ENCODE peak calls at places on chromosomes 13 and 19, in nine cellular contexts. U is GM12892; H is HT-29; P is activated gamma-delta T cell treated with Interleukin-2 at 50 U/mL for 16 hours; F is T-helper 2 cell treated with Interferon-gamma antibody and Interleukin-4, amounts not matched to agents 5 μg/mL and 100 μg/mL, for 36 hours; X is EH; R is WTC11; I is stimulated activated CD4-positive, alpha-beta T cell treated with anti-CD3 and anti-CD28 coated beads, Interleukin-4, amount 100 ng/mL, for 48 hours; W is AG09309. J is an unnamed sample.

GRCh38 chr13:20156711-20157110 is 4.1 kb downstream of the GJA3 start:
- DNase-seq in H (no peak), X (no peak), U (no peak), P (no peak), F (no peak), I (no peak), W (no peak), R (no peak), J (no peak)

GRCh38 chr13:45416521-45417125 is 1.6 kb downstream of the SLC25A30 start:
- DNase-seq in U (no peak), P (no peak), H (peak; percentile 28), X (no peak), I (no peak), F (no peak), W (no peak), R (no peak), J (no peak)

GRCh38 chr13:45333973-45334922 is 6.7 kb downstream of the TPT1 start:
- DNase-seq in R (no peak), X (peak; percentile 59), U (no peak), P (peak; percentile 42), H (peak; percentile 27), F (peak; percentile 47), W (no peak), I (no peak), J (peak; percentile 54)

GRCh38 chr19:1074512-1075283 is 7.7 kb downstream of the ARHGAP45 start:
- DNase-seq in I (peak; percentile 78), P (peak; percentile 99), U (peak; percentile 98), W (no peak), H (peak; percentile 74), F (peak; percentile 71), R (no peak), X (no peak), J (peak; percentile 76)

GRCh38 chr13:27679896-27680295 is 58.2 kb downstream of the POLR1D start:
- DNase-seq in H (no peak), U (no peak), I (no peak), W (no peak), R (no peak), P (no peak), X (no peak), F (no peak), J (peak; percentile 76)

GRCh38 chr13:113963376-113963775 is 10.5 kb downstream of the C13orf46 start:
- DNase-seq in P (no peak), X (no peak), H (no peak), I (no peak), F (no peak), U (no peak), W (no peak), R (no peak), J (no peak)

GRCh38 chr13:35722438-35723060 is 246.1 kb upstream of the MAB21L1 start:
- DNase-seq in H (no peak), F (no peak), W (no peak), U (no peak), I (no peak), R (no peak), X (no peak), P (no peak), J (peak; percentile 98)

GRCh38 chr13:35597451-35597850 is 121.0 kb upstream of the MAB21L1 start:
- DNase-seq in X (no peak), P (no peak), R (no peak), U (no peak), W (no peak), H (no peak), F (no peak), I (no peak), J (no peak)

GRCh38 chr19:43818500-43818899 is 8.6 kb upstream of the ZNF283 start:
- DNase-seq in H (no peak), U (no peak), P (no peak), W (no peak), I (no peak), F (no peak), R (no peak), X (no peak), J (no peak)

GRCh38 chr13:66693656-66694055 is 536.5 kb downstream of the PCDH9 start:
- DNase-seq in R (no peak), X (no peak), I (no peak), P (no peak), F (no peak), H (no peak), U (no peak), W (no peak), J (no peak)

GRCh38 chr13:41178040-41178439 is 16.3 kb downstream of the KBTBD7 start:
- DNase-seq in P (no peak), X (no peak), R (no peak), F (no peak), I (no peak), W (no peak), U (no peak), H (peak; percentile 36), J (no peak)

GRCh38 chr13:69591437-69591836 is 516.2 kb upstream of the ATXN8OS start:
- DNase-seq in U (no peak), F (no peak), X (no peak), H (no peak), P (no peak), I (no peak), R (no peak), W (no peak), J (no peak)

GRCh38 chr19:1953441-1954094 is 12.6 kb downstream of the CSNK1G2 start:
- DNase-seq in P (no peak), W (no peak), H (no peak), R (no peak), X (no peak), I (no peak), F (no peak), U (no peak), J (no peak)

GRCh38 chr19:18203408-18203862 is 407 bp downstream of the RAB3A start:
- DNase-seq in U (no peak), H (no peak), R (no peak), I (no peak), F (no peak), W (no peak), X (no peak), P (peak; percentile 42), J (no peak)

GRCh38 chr13:108227651-108228272 is 9.6 kb downstream of the ABHD13 start:
- DNase-seq in I (no peak), H (peak; percentile 77), F (no peak), W (no peak), P (peak; percentile 31), R (no peak), U (no peak), X (peak; percentile 48), J (peak; percentile 78)

GRCh38 chr19:51626675-51627074 is 3.5 kb downstream of the SIGLEC5 start:
- DNase-seq in H (no peak), F (no peak), X (no peak), W (no peak), R (no peak), U (no peak), P (no peak), I (no peak), J (no peak)

GRCh38 chr13:49914947-49915346 is 21.2 kb downstream of the SPRYD7 start:
- DNase-seq in R (no peak), P (no peak), U (no peak), I (no peak), X (no peak), W (no peak), F (no peak), H (no peak), J (no peak)

GRCh38 chr19:12695997-12696365 is 450 bp downstream of the FBXW9 start:
- DNase-seq in R (no peak), H (no peak), I (no peak), U (no peak), F (no peak), X (no peak), P (no peak), W (no peak), J (no peak)

GRCh38 chr13:99800951-99801350 is 170.6 kb downstream of the ZIC5 start:
- DNase-seq in U (no peak), P (no peak), H (no peak), W (no peak), X (no peak), I (no peak), R (peak; percentile 25), F (no peak), J (no peak)

GRCh38 chr13:30065181-30065580 is 214.8 kb upstream of the UBL3 start:
- DNase-seq in I (no peak), W (no peak), U (no peak), X (no peak), R (no peak), F (no peak), H (no peak), P (no peak), J (no peak)

GRCh38 chr19:5178051-5178450 is 162.6 kb downstream of the PTPRS start:
- DNase-seq in U (no peak), W (no peak), X (no peak), F (no peak), P (no peak), H (no peak), R (no peak), I (no peak), J (no peak)

GRCh38 chr19:37966211-37967072 is 59.4 kb downstream of the SIPA1L3 start:
- DNase-seq in P (no peak), I (no peak), H (no peak), R (no peak), X (peak; percentile 80), U (no peak), F (no peak), W (no peak), J (no peak)

GRCh38 chr13:43751624-43752023 is 35.1 kb downstream of the ENOX1 start:
- DNase-seq in W (no peak), F (no peak), H (no peak), U (no peak), P (no peak), I (no peak), X (peak; percentile 2), R (no peak), J (no peak)

GRCh38 chr13:23411220-23411619 is 22.3 kb downstream of the SACS start:
- DNase-seq in U (no peak), H (no peak), P (no peak), R (no peak), I (no peak), W (no peak), X (no peak), F (no peak), J (no peak)

GRCh38 chr19:1254081-1254527 is 5.7 kb downstream of the MIDN start:
- DNase-seq in U (no peak), W (no peak), F (no peak), H (peak; percentile 4), R (no peak), I (no peak), X (no peak), P (no peak), J (no peak)

GRCh38 chr13:59587030-59587429 is 576.7 kb downstream of the DIAPH3 start:
- DNase-seq in I (no peak), P (no peak), X (no peak), U (no peak), R (no peak), W (no peak), F (no peak), H (no peak), J (no peak)

GRCh38 chr13:75770164-75771145 is 134.3 kb downstream of the LMO7 start:
- DNase-seq in W (no peak), I (no peak), F (no peak), H (peak; percentile 25), P (no peak), X (peak; percentile 65), R (no peak), U (no peak), J (no peak)

GRCh38 chr19:10288662-10289166 is 1.0 kb upstream of the ICAM5 start:
- DNase-seq in U (no peak), F (peak; percentile 49), R (peak; percentile 74), H (peak; percentile 71), W (no peak), I (peak; percentile 46), P (no peak), X (peak; percentile 79), J (peak; percentile 100)

GRCh38 chr19:28456264-28456663 is 756.7 kb downstream of the UQCRFS1 start:
- DNase-seq in R (peak; percentile 16), P (no peak), W (no peak), H (no peak), I (no peak), X (no peak), U (no peak), F (peak; percentile 7), J (no peak)

GRCh38 chr13:73365240-73365639 is 306.4 kb downstream of the KLF5 start:
- DNase-seq in H (peak; percentile 96), R (no peak), X (no peak), W (no peak), U (no peak), P (no peak), F (no peak), I (no peak), J (no peak)

GRCh38 chr19:58170860-58171259 is 12.0 kb upstream of the ZNF274 start:
- DNase-seq in R (no peak), U (no peak), H (no peak), F (no peak), W (no peak), X (peak; percentile 50), P (no peak), I (no peak), J (no peak)